ENCODE peak calls at places on chromosomes 4 and X, in six cellular contexts. P, Q, C, Y, I and X are unnamed samples. For H3K9me3, the result is how much of the 10 kb centered on the place peaks cover.

GRCh38 chr4:1777822-1778641 is 15.1 kb upstream of the FGFR3 start:
- DNase-seq in C (no peak), Q (no peak), I (no peak), P (no peak), Y (no peak), X (peak)

GRCh38 chrX:13366698-13367097 is 46.8 kb upstream of the ATXN3L start:
- DNase-seq in P (no peak), Q (no peak), I (no peak), Y (no peak), C (no peak), X (no peak)

GRCh38 chr4:6938237-6938636 is 28.6 kb downstream of the TBC1D14 start:
- DNase-seq in C (no peak), Y (no peak), Q (no peak), P (peak), I (no peak), X (no peak)

GRCh38 chr4:1401409-1402020 is 4.7 kb downstream of the NKX1-1 start:
- DNase-seq in C (no peak), Q (peak), P (no peak), Y (peak), I (peak), X (no peak)

GRCh38 chr4:15653430-15653829 is 1.7 kb downstream of the FBXL5 start:
- DNase-seq in C (no peak), Q (no peak), Y (no peak), P (no peak), I (no peak), X (no peak)

GRCh38 chrX:88613338-88613737 is 133.7 kb upstream of the CPXCR1 start:
- DNase-seq in Q (no peak), P (peak), C (no peak), I (no peak), Y (no peak), X (no peak)

GRCh38 chr4:127048371-127049085 is 584.2 kb upstream of the INTU start:
- DNase-seq in I (no peak), P (no peak), C (peak), Y (no peak), Q (no peak), X (no peak)

GRCh38 chr4:41692717-41693345 is 55.7 kb downstream of the PHOX2B start:
- DNase-seq in Q (no peak), P (peak), C (peak), I (peak), Y (peak), X (peak)

GRCh38 chrX:9072281-9072680 is 38.4 kb upstream of the FAM9B start:
- DNase-seq in Q (no peak), C (peak), I (no peak), Y (no peak), P (no peak), X (no peak)

GRCh38 chr4:37483610-37484009 is 202.6 kb downstream of the RELL1 start:
- DNase-seq in P (no peak), Q (no peak), Y (no peak), I (no peak), C (no peak), X (no peak)

GRCh38 chr4:169024762-169025161 is 14.7 kb upstream of the CBR4 start:
- DNase-seq in P (peak), I (no peak), Y (no peak), C (peak), Q (no peak), X (no peak)

GRCh38 chrX:150544222-150544787 is 24.1 kb upstream of the MTM1 start:
- DNase-seq in I (no peak), Y (no peak), Q (no peak), P (no peak), C (no peak), X (no peak)

GRCh38 chrX:40085086-40085551 is 12.6 kb downstream of the BCOR start:
- DNase-seq in Y (no peak), Q (no peak), C (peak), I (no peak), P (peak), X (no peak)

GRCh38 chr4:17667253-17667652 is 52.8 kb downstream of the MED28 start:
- DNase-seq in C (no peak), Y (no peak), Q (no peak), I (no peak), P (no peak), X (no peak)

GRCh38 chr4:98674404-98675173 is 16.2 kb upstream of the TSPAN5 start:
- DNase-seq in P (no peak), Q (no peak), I (no peak), C (peak), Y (no peak), X (no peak)

GRCh38 chrX:33741807-33742206 is 390.3 kb downstream of the FAM47A start:
- DNase-seq in P (no peak), Q (no peak), I (no peak), Y (no peak), C (no peak), X (no peak)

GRCh38 chr4:108378164-108378563 is 209.4 kb upstream of the LEF1 start:
- DNase-seq in I (no peak), C (no peak), Q (no peak), Y (no peak), P (no peak), X (no peak)

GRCh38 chrX:119145241-119145653 is 17.6 kb upstream of the KIAA1210 start:
- DNase-seq in Q (no peak), C (no peak), I (no peak), Y (no peak), P (no peak), X (no peak)

GRCh38 chr4:147924604-147925412 is 192.9 kb downstream of the ARHGAP10 start:
- DNase-seq in Q (no peak), I (no peak), C (peak), Y (peak), P (peak), X (peak)

GRCh38 chr4:172708184-172708583 is 460.4 kb upstream of the GALNT7 start:
- DNase-seq in Y (no peak), Q (no peak), I (peak), C (no peak), P (no peak), X (no peak)

GRCh38 chr4:183408791-183409190 is 35.6 kb upstream of the CDKN2AIP start:
- DNase-seq in C (no peak), Y (peak), I (peak), P (no peak), Q (no peak), X (no peak)

GRCh38 chr4:41792166-41792565 is 43.6 kb upstream of the PHOX2B start:
- DNase-seq in C (no peak), I (no peak), P (no peak), Q (no peak), Y (no peak), X (no peak)

GRCh38 chrX:24294619-24295018 is 19.2 kb downstream of the SUPT20HL2 start:
- DNase-seq in Y (no peak), P (peak), I (no peak), Q (no peak), C (no peak), X (no peak)

GRCh38 chr4:81509822-81510221 is 38.1 kb upstream of the RASGEF1B start:
- DNase-seq in Q (no peak), C (no peak), Y (no peak), I (no peak), P (no peak), X (no peak)

GRCh38 chrX:8845060-8845459 is 43.9 kb upstream of the FAM9A start:
- DNase-seq in C (peak), P (no peak), Y (no peak), I (no peak), Q (no peak), X (peak)

GRCh38 chr4:19309365-19309764 is 942.3 kb upstream of the SLIT2 start:
- DNase-seq in I (no peak), P (peak), Q (no peak), C (peak), Y (no peak), X (no peak)

GRCh38 chrX:121333942-121334341 is 286.5 kb downstream of the GLUD2 start:
- DNase-seq in C (no peak), Q (no peak), I (no peak), Y (no peak), P (no peak), X (no peak)

GRCh38 chrX:51461053-51462050 is 35.0 kb downstream of the NUDT11 start:
- DNase-seq in I (no peak), Q (no peak), C (peak), Y (no peak), P (peak), X (peak)

GRCh38 chrX:108732630-108733321 is 3.6 kb downstream of the IRS4 start:
- DNase-seq in Q (no peak), P (no peak), C (no peak), I (no peak), Y (no peak), X (no peak)

GRCh38 chrX:83512111-83512510 is 4.0 kb downstream of the POU3F4 start:
- DNase-seq in I (no peak), Q (no peak), Y (no peak), C (no peak), P (no peak), X (no peak)

GRCh38 chrX:11531226-11531625 is 134.5 kb downstream of the ARHGAP6 start:
- DNase-seq in P (peak), Y (no peak), I (no peak), Q (no peak), C (peak), X (no peak)

GRCh38 chr4:137961051-137961438 is 281.1 kb downstream of the SLC7A11 start:
- DNase-seq in I (no peak), Q (no peak), Y (no peak), C (no peak), P (no peak), X (no peak)

GRCh38 chrX:123324628-123325027 is 140.6 kb downstream of the GRIA3 start:
- DNase-seq in C (no peak), P (no peak), I (no peak), Y (no peak), Q (no peak), X (no peak)

GRCh38 chr4:5050520-5050955 is 742 bp upstream of the STK32B start:
- DNase-seq in Y (peak), C (peak), P (peak), Q (peak), I (peak), X (peak)

GRCh38 chr4:3880595-3881120 is 114.5 kb downstream of the ADRA2C start:
- DNase-seq in C (peak), P (peak), I (peak), Y (peak), Q (peak), X (peak)

GRCh38 chr4:76562851-76563803 is 128.1 kb downstream of the SHROOM3 start:
- DNase-seq in C (no peak), P (no peak), I (no peak), Y (no peak), Q (no peak), X (peak)

GRCh38 chr4:8294036-8294435 is 24.5 kb downstream of the HTRA3 start:
- DNase-seq in P (no peak), I (peak), C (no peak), Y (no peak), Q (no peak), X (no peak)

GRCh38 chrX:134908235-134908834 is 82.5 kb upstream of the SMIM10 start:
- DNase-seq in Q (no peak), I (no peak), P (peak), C (peak), Y (no peak), X (no peak)

GRCh38 chrX:48497871-48498270 is 10.9 kb upstream of the PORCN start:
- DNase-seq in I (no peak), Y (no peak), P (no peak), C (no peak), Q (no peak), X (no peak)
- TF ChIP-seq POLR2A in I (no peak), Y (no peak), P (no peak), C (no peak), Q (no peak), X (no peak)

GRCh38 chrX:57270980-57271379 is 15.5 kb upstream of the FAAH2 start:
- DNase-seq in I (no peak), Y (no peak), C (no peak), P (no peak), Q (no peak), X (no peak)
- H3K9me3 ChIP-seq in I (under half), Y (under half), C (under half), P (under half), Q (under half), X (under half)

DNA sequence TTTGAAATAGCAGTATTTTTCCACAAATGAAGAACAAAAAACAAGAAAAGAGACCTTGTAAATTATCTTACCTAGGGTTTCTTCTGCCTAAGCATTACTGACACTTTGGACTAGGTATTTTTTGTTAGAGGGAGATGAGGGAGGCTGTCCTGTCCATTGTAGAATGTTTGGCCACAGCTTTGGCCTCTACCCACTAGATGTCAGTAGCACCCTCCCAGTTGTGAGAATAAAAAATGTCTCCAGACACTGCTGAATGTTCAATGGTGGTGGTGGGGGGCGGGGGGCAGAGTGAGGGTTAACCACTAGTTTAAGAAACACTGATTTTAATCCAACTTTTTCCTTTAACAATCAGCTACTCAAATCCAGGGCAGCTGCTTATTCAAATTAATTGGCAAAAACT is 25.8 kb downstream of the OTUD4 start:
- DNase-seq in I (no peak), Y (no peak), P (peak), Q (no peak), C (peak), X (peak)
- TF ChIP-seq CTCF in I (no peak), Y (peak), P (peak), Q (no peak), C (peak), X (peak)

DNA sequence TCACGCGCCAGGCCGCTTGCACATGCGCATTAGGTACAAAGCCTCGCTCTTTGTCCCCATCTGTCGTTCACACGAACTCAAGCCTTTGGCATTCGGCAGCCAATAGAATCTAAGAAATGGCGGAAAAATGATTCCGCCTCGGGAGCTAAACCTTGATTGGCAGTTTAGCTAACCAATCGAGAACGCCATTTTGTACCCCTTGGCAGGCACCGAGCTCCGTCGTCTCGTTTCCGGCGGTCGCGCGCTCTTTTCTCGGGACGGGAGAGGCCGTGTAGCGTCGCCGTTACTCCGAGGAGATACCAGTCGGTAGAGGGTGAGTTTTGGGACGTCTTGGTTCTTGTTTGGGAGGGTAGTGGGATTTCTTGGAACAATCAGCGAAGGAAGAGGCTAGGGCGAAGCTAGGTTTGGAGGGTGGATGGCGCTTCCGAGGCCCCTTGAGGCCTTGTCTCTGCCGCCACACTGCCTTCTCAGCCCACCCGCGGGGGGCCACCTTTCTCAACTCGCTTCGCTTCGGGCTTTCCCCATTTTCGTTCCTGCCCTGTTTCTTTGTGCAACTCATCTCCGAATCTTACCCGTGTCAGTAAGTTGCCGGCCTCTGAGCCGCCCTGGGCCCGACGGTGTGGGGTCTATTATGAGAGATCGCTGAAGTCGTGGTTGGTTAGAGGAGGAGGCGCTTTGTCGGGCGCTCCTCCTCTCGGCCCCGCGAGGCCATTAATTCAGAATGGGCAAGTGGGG is at the start of gene NONO:
- DNase-seq in P (peak), C (peak), Y (peak), I (peak), Q (peak), X (peak)
- TF ChIP-seq POLR2A in P (peak), C (peak), Y (peak), I (peak), Q (peak), X (peak)

DNA sequence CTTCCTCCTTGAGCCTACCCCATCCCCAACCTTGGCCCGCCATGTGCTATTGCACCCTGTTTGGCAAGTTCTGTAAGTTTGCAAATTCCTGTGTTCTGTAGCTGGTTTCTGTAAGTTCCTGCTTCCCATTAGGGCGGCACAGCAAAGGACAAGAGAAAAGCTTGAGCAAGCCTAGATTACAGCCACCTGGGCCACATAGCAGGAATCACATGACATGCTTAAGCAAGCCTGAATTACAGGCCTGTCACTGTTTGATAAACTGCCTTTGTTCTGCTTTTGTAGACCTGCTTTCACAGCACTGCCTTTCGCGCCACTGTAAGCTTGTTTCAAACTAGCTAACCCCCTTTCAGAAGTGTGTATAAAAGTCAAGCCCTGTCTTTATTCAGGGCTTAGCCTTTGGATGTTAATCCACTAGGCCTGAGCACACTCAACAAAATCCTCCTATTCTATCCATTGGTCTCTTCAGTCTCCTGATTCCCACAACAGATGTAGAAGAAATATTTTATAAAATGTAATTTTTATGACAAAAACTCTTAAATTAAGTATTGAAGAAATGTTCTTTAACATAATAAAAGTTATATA is 906.8 kb upstream of the NDST4 start:
- DNase-seq in P (no peak), Q (no peak), I (no peak), C (no peak), Y (no peak), X (no peak)
- H3K9me3 ChIP-seq in P (under half), Q (under half), I (under half), C (under half), Y (half or more), X (under half)